ENCODE peak calls at places on chromosomes 2 and 18, in nine cellular contexts. J is HL-60, P is breast epithelium, G is right lobe of liver, I is A549, N is MM.1S, C is K562, R is uterus, M is cardiac muscle cell. Q is an unnamed sample.

GRCh38 chr2:221034973-221035372 is 537.1 kb downstream of the EPHA4 start:
- DNase-seq in J (no peak), P (no peak), G (no peak), I (no peak), N (no peak), C (no peak), R (no peak), M (no peak), Q (no peak)

GRCh38 chr2:109238580-109238979 is 109.6 kb downstream of the SH3RF3 start:
- DNase-seq in J (peak; percentile 92), P (peak; percentile 53), G (peak; percentile 66), I (no peak), N (peak; percentile 79), C (no peak), R (peak; percentile 58), M (no peak), Q (no peak)

GRCh38 chr18:3593381-3593903 is 143.5 kb downstream of the TGIF1 start:
- DNase-seq in J (no peak), P (peak; percentile 84), G (no peak), I (no peak), N (no peak), C (peak; percentile 70), R (no peak), M (no peak), Q (no peak)

GRCh38 chr2:165762723-165763122 is 31.3 kb downstream of the GALNT3 start:
- DNase-seq in J (no peak), P (no peak), G (no peak), I (no peak), N (no peak), C (no peak), R (no peak), M (no peak), Q (no peak)

GRCh38 chr2:63894167-63894566 is 52.5 kb downstream of the UGP2 start:
- DNase-seq in J (no peak), P (no peak), G (no peak), I (no peak), N (no peak), C (no peak), R (no peak), M (no peak), Q (no peak)

GRCh38 chr2:225177098-225177497 is 134.8 kb upstream of the DOCK10 start:
- DNase-seq in J (no peak), P (peak; percentile 62), G (no peak), I (no peak), N (no peak), C (no peak), R (no peak), M (no peak), Q (no peak)

GRCh38 chr2:157501026-157501425 is 57.1 kb upstream of the CYTIP start:
- DNase-seq in J (no peak), P (no peak), G (no peak), I (no peak), N (no peak), C (no peak), R (no peak), M (no peak), Q (no peak)

GRCh38 chr2:236946871-236947270 is 138.8 kb upstream of the COPS8 start:
- DNase-seq in J (no peak), P (no peak), G (no peak), I (no peak), N (no peak), C (no peak), R (no peak), M (no peak), Q (no peak)

GRCh38 chr2:119049968-119050657 is 108.1 kb downstream of the MARCO start:
- DNase-seq in J (no peak), P (no peak), G (no peak), I (no peak), N (no peak), C (peak; percentile 24), R (no peak), M (peak; percentile 41), Q (no peak)

GRCh38 chr18:46073474-46074331 is 1.6 kb upstream of the PSTPIP2 start:
- DNase-seq in J (no peak), P (no peak), G (no peak), I (no peak), N (peak; percentile 62), C (peak; percentile 32), R (peak; percentile 26), M (peak; percentile 67), Q (peak; percentile 81)

GRCh38 chr2:2804528-2804927 is 473.5 kb upstream of the MYT1L start:
- DNase-seq in J (no peak), P (no peak), G (no peak), I (no peak), N (no peak), C (no peak), R (no peak), M (no peak), Q (no peak)

GRCh38 chr2:163604941-163605555 is 130.8 kb downstream of the FIGN start:
- DNase-seq in J (no peak), P (no peak), G (no peak), I (no peak), N (no peak), C (no peak), R (no peak), M (no peak), Q (no peak)

GRCh38 chr2:163602196-163602595 is 133.6 kb downstream of the FIGN start:
- DNase-seq in J (no peak), P (no peak), G (no peak), I (no peak), N (no peak), C (no peak), R (no peak), M (peak; percentile 43), Q (no peak)

GRCh38 chr2:163595033-163595432 is 140.8 kb downstream of the FIGN start:
- DNase-seq in J (no peak), P (no peak), G (no peak), I (no peak), N (no peak), C (no peak), R (no peak), M (no peak), Q (no peak)

GRCh38 chr2:163601377-163601776 is 134.4 kb downstream of the FIGN start:
- DNase-seq in J (no peak), P (no peak), G (no peak), I (no peak), N (no peak), C (no peak), R (no peak), M (no peak), Q (no peak)

GRCh38 chr2:163600801-163601200 is 135.0 kb downstream of the FIGN start:
- DNase-seq in J (no peak), P (no peak), G (no peak), I (no peak), N (no peak), C (no peak), R (no peak), M (no peak), Q (no peak)
- H3K4me3 ChIP-seq in J (no peak overlapping the region), P (no peak overlapping the region), G (no peak overlapping the region), I (no peak overlapping the region), N (no peak overlapping the region), C (no peak overlapping the region), R (no peak overlapping the region), M (no peak overlapping the region), Q (no peak overlapping the region)

DNA sequence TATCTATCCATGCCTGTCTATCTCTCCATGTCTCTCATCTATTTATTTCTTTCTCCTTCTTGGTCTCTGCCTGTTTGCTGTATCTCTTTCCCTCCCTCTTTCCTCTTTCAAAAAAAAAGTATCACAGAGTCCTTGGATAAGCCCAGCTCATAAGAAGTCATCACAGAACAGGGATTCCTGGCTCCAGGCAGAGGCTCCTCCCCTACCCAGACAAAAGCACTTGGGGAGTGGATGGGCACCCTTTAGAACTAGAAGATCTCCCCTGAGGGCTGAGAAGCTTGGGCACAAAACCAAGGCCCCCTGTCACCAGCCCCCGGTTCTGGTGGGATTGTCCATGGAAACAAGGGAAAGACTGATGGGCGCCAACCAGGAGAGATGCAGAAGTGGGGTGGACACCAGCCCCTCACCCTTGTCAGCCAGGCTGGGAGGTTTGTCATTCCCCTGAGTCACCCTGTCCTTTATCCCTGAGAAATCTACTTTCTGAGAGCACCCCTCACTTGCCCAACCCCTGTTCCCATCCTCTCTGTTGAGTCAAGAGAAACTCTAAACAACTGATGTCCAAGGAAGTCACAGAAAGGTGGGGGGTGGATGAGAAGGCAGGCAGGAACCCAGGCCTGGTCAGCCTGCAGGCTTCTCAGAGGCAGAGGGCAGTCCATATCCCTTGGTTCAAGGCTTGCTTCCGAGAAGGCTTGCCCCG is 127.1 kb downstream of the TNS1 start:
- DNase-seq in J (no peak), P (no peak), G (no peak), I (no peak), N (no peak), C (no peak), R (no peak), M (no peak), Q (no peak)
- H3K27ac ChIP-seq in J (no peak overlapping the region), P (peak overlapping the region; percentile 26), G (no peak overlapping the region), I (no peak overlapping the region), N (no peak overlapping the region), C (no peak overlapping the region), R (peak overlapping the region; percentile 8), M (no peak overlapping the region), Q (no peak overlapping the region)

DNA sequence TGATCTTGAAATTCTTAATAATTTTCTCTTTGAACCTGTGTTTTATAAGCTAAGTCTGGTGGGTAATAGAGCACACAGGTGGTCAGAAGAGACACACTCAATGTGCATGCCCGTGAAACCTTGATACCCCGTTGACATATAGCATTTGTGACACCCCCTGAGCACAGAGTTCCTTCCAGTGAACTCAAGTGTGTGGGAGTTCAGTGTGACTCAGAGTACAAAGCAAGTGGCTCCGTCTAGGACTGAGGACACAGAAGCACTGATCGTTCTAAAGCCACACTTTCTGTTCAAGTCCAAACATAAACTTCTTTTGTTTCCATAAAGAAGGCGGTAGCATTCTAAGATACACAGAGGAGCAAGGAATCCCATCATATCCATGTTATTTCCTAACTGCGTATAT is 523.6 kb downstream of the PID1 start:
- DNase-seq in J (no peak), P (no peak), G (no peak), I (no peak), N (no peak), C (no peak), R (no peak), M (peak; percentile 21), Q (no peak)
- H3K4me3 ChIP-seq in J (no peak overlapping the region), P (no peak overlapping the region), G (no peak overlapping the region), I (no peak overlapping the region), N (no peak overlapping the region), C (no peak overlapping the region), R (no peak overlapping the region), M (no peak overlapping the region), Q (no peak overlapping the region)

DNA sequence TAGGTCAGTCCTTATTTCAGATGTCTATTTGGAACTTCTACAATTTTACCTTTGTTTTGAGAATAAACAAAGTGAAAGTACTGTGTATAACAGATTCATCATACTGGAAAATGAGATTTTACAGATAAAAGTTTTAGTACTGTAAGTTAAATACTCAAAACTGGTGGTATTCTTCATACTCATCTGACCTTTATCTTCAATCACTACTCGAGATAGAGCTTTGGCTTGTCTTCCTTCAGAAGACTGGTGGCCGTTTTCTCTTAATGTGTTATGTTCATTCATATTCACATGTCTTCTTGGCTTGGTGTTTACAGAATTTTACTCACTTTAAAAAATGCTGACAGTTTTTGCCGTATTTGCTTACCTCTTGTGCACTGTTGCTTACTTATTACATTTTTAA is 2.1 kb downstream of the SPOPL start:
- DNase-seq in J (no peak), P (no peak), G (no peak), I (no peak), N (no peak), C (no peak), R (no peak), M (no peak), Q (no peak)
- H3K27ac ChIP-seq in J (peak overlapping the region; percentile 77), P (peak overlapping the region; percentile 99), G (peak overlapping the region; percentile 90), I (no peak overlapping the region), N (no peak overlapping the region), C (no peak overlapping the region), R (peak overlapping the region; percentile 96), M (no peak overlapping the region), Q (no peak overlapping the region)

GRCh38 chr18:58222439-58223125 is 178.6 kb downstream of the NEDD4L start:
- DNase-seq in J (no peak), P (no peak), G (no peak), I (no peak), N (no peak), C (no peak), R (no peak), M (no peak), Q (peak; percentile 61)
- H3K4me3 ChIP-seq in J (no peak overlapping the region), P (peak overlapping the region; percentile 52), G (no peak overlapping the region), I (peak overlapping the region; percentile 45), N (no peak overlapping the region), C (peak overlapping the region; percentile 42), R (no peak overlapping the region), M (no peak overlapping the region), Q (peak overlapping the region; percentile 55)

Q was measured in small intestine.